ENCODE peak calls at places on chromosomes 16 and 17, in nine cellular contexts. C is stimulated activated CD4-positive, alpha-beta T cell treated with anti-CD3 and anti-CD28 coated beads, Interleukin-15, amount 100 ng/mL, for 48 hours; H is stomach; Y is activated T-helper 1 cell treated with anti-CD3 and anti-CD28 coated beads, Interleukin-12 subunit alpha, Interleukin-12 subunit beta, Interleukin-2, Interleukin-4 antibody, amounts not matched to agents 30 ng/mL and 10 ng/mL and 1 ng/mL, durations not matched to agents 14 hours and 24 hours and 36 hours; R is stimulated activated naive CD8-positive, alpha-beta T cell treated with anti-CD3 and anti-CD28 coated beads, Interleukin-15, Interleukin-2, amounts not matched to agents 100 U/mL and 50 U/mL, for 24 hours; U is RPMI8226; X is NB4; N is GM12864; Z is Peyer's patch. D is an unnamed sample.

GRCh38 chr17:76701471-76701967 is 9.2 kb downstream of the MXRA7 start:
- DNase-seq in C (no peak), H (no peak), N (no peak), Y (no peak), U (no peak), X (no peak), Z (no peak), R (no peak), D (no peak)

GRCh38 chr16:84233748-84234147 is 6.1 kb downstream of the KCNG4 start:
- DNase-seq in X (no peak), U (no peak), Y (no peak), N (no peak), Z (no peak), H (no peak), C (no peak), R (no peak), D (no peak)

GRCh38 chr17:82675476-82676245 is 22.8 kb downstream of the RAB40B start:
- DNase-seq in N (no peak), C (no peak), U (no peak), Y (no peak), X (no peak), Z (no peak), H (no peak), R (no peak), D (no peak)

GRCh38 chr17:18182978-18183333 is 672 bp upstream of the ALKBH5 start:
- DNase-seq in R (peak; percentile 92), N (no peak), X (peak; percentile 90), Y (peak; percentile 81), U (peak; percentile 91), H (peak; percentile 78), C (peak; percentile 82), Z (peak; percentile 77), D (no peak)

GRCh38 chr17:47323382-47324223 is at the start of gene EFCAB13:
- DNase-seq in X (peak; percentile 96), H (peak; percentile 90), R (peak; percentile 86), Y (peak; percentile 77), C (peak; percentile 68), N (peak; percentile 68), U (peak; percentile 80), Z (peak; percentile 93), D (peak; percentile 54)

GRCh38 chr17:5665164-5665563 is 80.9 kb upstream of the NLRP1 start:
- DNase-seq in N (no peak), Z (no peak), R (no peak), X (peak; percentile 1), Y (no peak), H (no peak), C (no peak), U (no peak), D (no peak)

GRCh38 chr17:38333635-38334295 is 10.0 kb downstream of the GPR179 start:
- DNase-seq in Y (peak; percentile 20), U (peak; percentile 67), C (peak; percentile 52), N (no peak), R (peak; percentile 70), X (peak; percentile 65), Z (no peak), H (peak; percentile 29), D (no peak)

GRCh38 chr16:24088767-24089166 is 167.4 kb upstream of the CACNG3 start:
- DNase-seq in U (no peak), C (peak; percentile 2), N (no peak), Y (no peak), R (no peak), H (no peak), Z (no peak), X (peak; percentile 12), D (no peak)

GRCh38 chr17:67239597-67239996 is 5.4 kb downstream of the HELZ start:
- DNase-seq in Y (no peak), H (no peak), U (no peak), X (no peak), C (no peak), R (no peak), Z (no peak), N (no peak), D (no peak)

GRCh38 chr17:65017375-65017774 is 39.2 kb downstream of the GNA13 start:
- DNase-seq in H (no peak), N (no peak), Z (no peak), U (no peak), Y (no peak), R (no peak), C (no peak), X (no peak), D (no peak)

GRCh38 chr16:25693621-25694020 is 1.9 kb downstream of the HS3ST4 start:
- DNase-seq in Y (no peak), N (no peak), R (no peak), U (no peak), H (no peak), Z (no peak), C (no peak), X (no peak), D (no peak)

GRCh38 chr17:51144266-51145022 is 8.9 kb upstream of the NME1 start:
- DNase-seq in Y (no peak), C (no peak), R (no peak), Z (no peak), H (no peak), X (no peak), N (no peak), U (no peak), D (no peak)

GRCh38 chr16:914453-914852 is 56.3 kb downstream of the LMF1 start:
- DNase-seq in Y (no peak), H (no peak), C (no peak), X (peak; percentile 7), U (no peak), R (no peak), N (peak; percentile 26), Z (no peak), D (peak; percentile 8)

GRCh38 chr17:72171703-72172670 is 51.2 kb downstream of the SOX9 start:
- DNase-seq in R (no peak), H (no peak), Z (no peak), N (no peak), Y (no peak), X (no peak), C (no peak), U (no peak), D (no peak)

GRCh38 chr17:31537558-31537957 is 146.1 kb downstream of the RAB11FIP4 start:
- DNase-seq in N (no peak), Y (no peak), Z (peak; percentile 77), C (no peak), R (no peak), U (no peak), H (peak; percentile 80), X (no peak), D (no peak)

GRCh38 chr17:3976675-3977171 is 12.5 kb upstream of the ATP2A3 start:
- DNase-seq in Y (no peak), U (peak; percentile 93), N (no peak), X (no peak), C (no peak), Z (no peak), H (peak; percentile 98), R (no peak), D (no peak)

GRCh38 chr17:32551186-32551955 is 64.6 kb downstream of the CDK5R1 start:
- DNase-seq in N (peak; percentile 62), Y (no peak), R (no peak), U (no peak), Z (no peak), H (no peak), X (peak; percentile 67), C (no peak), D (peak; percentile 71)

GRCh38 chr17:72465191-72466024 is 344.6 kb downstream of the SOX9 start:
- DNase-seq in X (peak; percentile 49), N (no peak), Z (no peak), Y (no peak), H (peak; percentile 62), R (no peak), U (no peak), C (no peak), D (peak; percentile 93)

GRCh38 chr17:17051380-17051779 is 9.1 kb downstream of the MPRIP start:
- DNase-seq in X (no peak), R (no peak), U (no peak), Z (no peak), N (no peak), H (peak; percentile 14), C (no peak), Y (no peak), D (no peak)

GRCh38 chr16:57637424-57637823 is 9.0 kb downstream of the ADGRG1 start:
- DNase-seq in Z (no peak), Y (no peak), C (no peak), U (no peak), X (no peak), N (no peak), R (no peak), H (no peak), D (no peak)

GRCh38 chr17:2400474-2400866 is 390 bp downstream of the MNT start:
- DNase-seq in C (peak; percentile 53), R (peak; percentile 74), X (peak; percentile 70), N (no peak), Z (peak; percentile 60), U (peak; percentile 72), Y (peak; percentile 47), H (peak; percentile 54), D (no peak)

GRCh38 chr17:10716218-10716617 is 13.6 kb downstream of the TMEM220 start:
- DNase-seq in Y (no peak), R (no peak), H (no peak), X (no peak), N (no peak), C (no peak), Z (no peak), U (no peak), D (no peak)

GRCh38 chr16:64657316-64658011 is 464.4 kb downstream of the CDH11 start:
- DNase-seq in U (no peak), C (no peak), R (no peak), H (no peak), Z (no peak), N (no peak), X (no peak), Y (no peak), D (no peak)

GRCh38 chr16:10385725-10386516 is at the start of gene ATF7IP2:
- DNase-seq in N (peak; percentile 93), X (peak; percentile 94), U (peak; percentile 35), Z (peak; percentile 94), C (peak; percentile 89), H (peak; percentile 89), Y (peak; percentile 87), R (peak; percentile 95), D (peak; percentile 80)

GRCh38 chr16:3045758-3046505 is 429 bp upstream of the MMP25 start:
- DNase-seq in H (no peak), Z (peak; percentile 50), X (peak; percentile 83), C (no peak), U (peak; percentile 60), R (no peak), Y (no peak), N (no peak), D (no peak)

GRCh38 chr17:41710472-41711090 is 1.6 kb upstream of the GAST start:
- DNase-seq in H (no peak), Y (no peak), C (no peak), R (no peak), X (peak; percentile 66), N (no peak), U (no peak), Z (no peak), D (no peak)

GRCh38 chr17:66829386-66829864 is 5.5 kb upstream of the CACNG5 start:
- DNase-seq in Y (peak; percentile 6), N (no peak), H (peak; percentile 52), R (peak; percentile 23), Z (no peak), U (peak; percentile 53), X (peak; percentile 50), C (no peak), D (no peak)

GRCh38 chr16:20348365-20349185 is 3.9 kb downstream of the UMOD start:
- DNase-seq in H (peak; percentile 57), N (no peak), X (no peak), Z (no peak), Y (no peak), U (no peak), R (peak; percentile 2), C (no peak), D (no peak)

GRCh38 chr17:76678330-76678729 is 32.4 kb downstream of the MXRA7 start:
- DNase-seq in X (peak; percentile 51), R (peak; percentile 19), H (no peak), Z (peak; percentile 37), C (no peak), N (no peak), U (no peak), Y (no peak), D (no peak)

GRCh38 chr17:22268912-22269220 is 576.5 kb downstream of the KCNJ18 start:
- DNase-seq in X (no peak), N (no peak), U (no peak), Z (no peak), Y (no peak), C (no peak), R (no peak), H (peak; percentile 10), D (no peak)

GRCh38 chr17:46199379-46199778 is 6.2 kb upstream of the KANSL1 start:
- DNase-seq in C (no peak), N (no peak), H (no peak), X (no peak), R (no peak), U (no peak), Z (no peak), Y (no peak), D (no peak)

D was measured in GM12878.